ENCODE peak calls at places on chromosomes 3 and 15, in nine cellular contexts. E is cardiac fibroblast; T is naive thymus-derived CD4-positive, alpha-beta T cell; R is upper lobe of right lung; B is stimulated activated CD8-positive, alpha-beta memory T cell treated with anti-CD3 and anti-CD28 coated beads, Interleukin-15, amount 100 ng/mL, for 24 hours; G is hypothalamus; C is H9; A is PC-3; S is CD4-positive, alpha-beta T cell. O is an unnamed sample.

GRCh38 chr3:110519066-110519465 is 552.5 kb upstream of the NECTIN3 start:
- DNase-seq in S (no peak), B (no peak), A (no peak), R (no peak), E (peak; percentile 57), G (no peak), T (no peak), C (no peak), O (no peak)

GRCh38 chr15:89383635-89384604 is 49.3 kb upstream of the POLG start:
- DNase-seq in C (peak; percentile 44), E (peak; percentile 70), B (no peak), A (peak; percentile 81), R (no peak), T (no peak), S (no peak), G (peak; percentile 53), O (peak; percentile 65)

GRCh38 chr15:40282870-40283614 is at the start of gene ANKRD63:
- DNase-seq in G (no peak), B (peak; percentile 13), T (peak; percentile 54), R (no peak), S (no peak), C (no peak), E (no peak), A (peak; percentile 20), O (no peak)

GRCh38 chr15:28960979-28961378 is 75.2 kb downstream of the APBA2 start:
- DNase-seq in S (no peak), G (no peak), B (no peak), R (no peak), A (peak; percentile 94), E (peak; percentile 26), C (no peak), T (no peak), O (no peak)

GRCh38 chr3:71407833-71408232 is 175.7 kb downstream of the FOXP1 start:
- DNase-seq in E (no peak), A (no peak), B (no peak), T (no peak), S (no peak), G (no peak), C (no peak), R (no peak), O (no peak)

GRCh38 chr15:75038948-75039533 is 15.7 kb downstream of the PPCDC start:
- DNase-seq in T (no peak), B (no peak), G (no peak), S (no peak), E (no peak), C (no peak), R (no peak), A (no peak), O (no peak)

GRCh38 chr15:41671656-41672636 is 11.7 kb downstream of the MGA start:
- DNase-seq in T (no peak), R (no peak), E (no peak), G (no peak), S (no peak), C (no peak), B (no peak), A (no peak), O (no peak)

GRCh38 chr15:61169904-61170695 is 59.0 kb downstream of the RORA start:
- DNase-seq in R (no peak), B (no peak), A (no peak), E (no peak), T (peak; percentile 24), G (no peak), C (no peak), S (peak; percentile 5), O (no peak)

GRCh38 chr15:29832709-29833108 is 10.4 kb upstream of the TJP1 start:
- DNase-seq in S (no peak), A (no peak), C (no peak), G (no peak), R (no peak), E (no peak), B (no peak), T (no peak), O (no peak)

O was measured in pons.